ENCODE peak calls at places on chromosomes 4 and X, in nine cellular contexts. B is stimulated activated CD4-positive, alpha-beta T cell treated with anti-CD3 and anti-CD28 coated beads, Interleukin-15, amount 100 ng/mL, for 1 hour; S is fibroblast of lung; E is MCF 10A; N is amniotic epithelial cell; T is mammary epithelial cell; J is progenitor cell of endocrine pancreas; O is neural crest cell; I is SHP77. X is an unnamed sample.

GRCh38 chrX:133654801-133655200 is 239.5 kb upstream of the GPC4 start:
- DNase-seq in B (no peak), S (peak), E (peak), N (peak), T (peak), J (no peak), O (no peak), I (no peak), X (no peak)

GRCh38 chr4:116520886-116521285 is 564.5 kb downstream of the TRAM1L1 start:
- DNase-seq in B (no peak), S (no peak), E (no peak), N (no peak), T (no peak), J (no peak), O (no peak), I (no peak), X (no peak)

GRCh38 chr4:140013088-140013487 is 140.9 kb downstream of the MAML3 start:
- DNase-seq in B (no peak), S (no peak), E (no peak), N (no peak), T (no peak), J (no peak), O (no peak), I (no peak), X (no peak)

GRCh38 chrX:17007134-17007768 is 60.8 kb downstream of the REPS2 start:
- DNase-seq in B (no peak), S (peak), E (peak), N (peak), T (peak), J (no peak), O (no peak), I (no peak), X (no peak)

GRCh38 chrX:117094149-117094548 is 631.4 kb upstream of the CT83 start:
- DNase-seq in B (no peak), S (no peak), E (no peak), N (no peak), T (no peak), J (no peak), O (no peak), I (no peak), X (no peak)

GRCh38 chr4:181909368-181909767 is 333.8 kb upstream of the TENM3 start:
- DNase-seq in B (no peak), S (peak), E (peak), N (peak), T (peak), J (no peak), O (no peak), I (no peak), X (no peak)

GRCh38 chrX:65601530-65602281 is 65.7 kb upstream of the MSN start:
- DNase-seq in B (no peak), S (peak), E (peak), N (peak), T (peak), J (no peak), O (no peak), I (peak), X (no peak)

GRCh38 chrX:50114113-50114512 is 86.7 kb downstream of the AKAP4 start:
- DNase-seq in B (no peak), S (no peak), E (no peak), N (no peak), T (no peak), J (no peak), O (no peak), I (no peak), X (no peak)

GRCh38 chr4:44738615-44739014 is 12.3 kb upstream of the GNPDA2 start:
- DNase-seq in B (no peak), S (peak), E (peak), N (peak), T (no peak), J (no peak), O (no peak), I (no peak), X (no peak)

GRCh38 chrX:116239944-116240391 is 69.4 kb downstream of the AGTR2 start:
- DNase-seq in B (no peak), S (peak), E (peak), N (no peak), T (peak), J (no peak), O (no peak), I (no peak), X (no peak)

GRCh38 chr4:105113800-105114199 is 32.9 kb upstream of the TET2 start:
- DNase-seq in B (no peak), S (peak), E (no peak), N (peak), T (peak), J (no peak), O (no peak), I (no peak), X (no peak)

GRCh38 chrX:11499076-11500044 is 166.4 kb downstream of the ARHGAP6 start:
- DNase-seq in B (no peak), S (peak), E (peak), N (peak), T (no peak), J (no peak), O (no peak), I (no peak), X (no peak)

GRCh38 chr4:1559896-1560650 is 124.0 kb downstream of the FAM53A start:
- DNase-seq in B (no peak), S (no peak), E (no peak), N (no peak), T (no peak), J (no peak), O (no peak), I (no peak), X (no peak)